ENCODE peak calls at places on chromosomes 3 and 15, in five cellular contexts. I is OCI-LY7; Y is spleen; M is CD8-positive, alpha-beta memory T cell; E is heart left ventricle. C is an unnamed sample. For H3K4me1, the result is how much of the 10 kb centered on the place peaks cover.

GRCh38 chr15:81897011-81897677 is 148.7 kb downstream of the MEX3B start:
- DNase-seq in I (no peak), Y (no peak), M (no peak), E (no peak), C (no peak)

GRCh38 chr15:29103825-29104565 is 165.6 kb downstream of the NSMCE3 start:
- DNase-seq in I (peak), Y (peak), M (peak), E (peak), C (no peak)

GRCh38 chr15:22839046-22839705 is 710 bp downstream of the NIPA2 start:
- DNase-seq in I (peak), Y (no peak), M (no peak), E (no peak), C (no peak)

GRCh38 chr3:151345854-151346253 is 16.5 kb upstream of the P2RY13 start:
- DNase-seq in I (no peak), Y (no peak), M (no peak), E (no peak), C (no peak)

GRCh38 chr3:71103430-71103881 is 480.1 kb downstream of the FOXP1 start:
- DNase-seq in I (no peak), Y (no peak), M (no peak), E (peak), C (no peak)

GRCh38 chr3:161081675-161082462 is 23.3 kb downstream of the B3GALNT1 start:
- DNase-seq in I (no peak), Y (no peak), M (no peak), E (no peak), C (no peak)

GRCh38 chr15:33045066-33045810 is 149.3 kb downstream of the FMN1 start:
- DNase-seq in I (no peak), Y (no peak), M (no peak), E (no peak), C (no peak)

GRCh38 chr3:108493862-108494261 is 16.5 kb downstream of the MYH15 start:
- DNase-seq in I (no peak), Y (no peak), M (no peak), E (no peak), C (no peak)

GRCh38 chr3:177420643-177421042 is 223.4 kb upstream of the TBL1XR1 start:
- DNase-seq in I (no peak), Y (no peak), M (no peak), E (no peak), C (no peak)

GRCh38 chr3:150675587-150675986 is 28.1 kb downstream of the ERICH6 start:
- DNase-seq in I (peak), Y (no peak), M (no peak), E (no peak), C (no peak)

GRCh38 chr15:36802861-36803531 is 223.6 kb downstream of the CDIN1 start:
- DNase-seq in I (no peak), Y (no peak), M (no peak), E (no peak), C (no peak)

GRCh38 chr3:1469687-1470086 is 376.9 kb downstream of the CNTN6 start:
- DNase-seq in I (no peak), Y (no peak), M (no peak), E (no peak), C (no peak)

GRCh38 chr3:138381950-138382715 is 33.8 kb downstream of the MRAS start:
- DNase-seq in I (no peak), Y (no peak), M (no peak), E (peak), C (no peak)

GRCh38 chr3:147371771-147372340 is 34.5 kb downstream of the ZIC4 start:
- DNase-seq in I (no peak), Y (no peak), M (no peak), E (no peak), C (no peak)

GRCh38 chr15:50064674-50065073 is 54.4 kb downstream of the ATP8B4 start:
- DNase-seq in I (no peak), Y (no peak), M (no peak), E (no peak), C (no peak)

GRCh38 chr15:40238927-40239591 is at the start of gene PAK6:
- DNase-seq in I (peak), Y (no peak), M (no peak), E (no peak), C (no peak)

GRCh38 chr3:83039422-83039821 is 1278.0 kb upstream of the GBE1 start:
- DNase-seq in I (no peak), Y (no peak), M (no peak), E (no peak), C (no peak)

GRCh38 chr15:93719941-93720351 is 511.4 kb upstream of the MCTP2 start:
- DNase-seq in I (no peak), Y (no peak), M (no peak), E (no peak), C (no peak)

GRCh38 chr15:31278544-31279220 is 48.0 kb upstream of the KLF13 start:
- DNase-seq in I (no peak), Y (peak), M (no peak), E (no peak), C (no peak)

GRCh38 chr3:56183529-56183928 is 284.7 kb downstream of the ERC2 start:
- DNase-seq in I (no peak), Y (no peak), M (no peak), E (no peak), C (no peak)

GRCh38 chr15:77739591-77740378 is 107.1 kb upstream of the LINGO1 start:
- DNase-seq in I (no peak), Y (no peak), M (no peak), E (no peak), C (no peak)

GRCh38 chr15:79248183-79248582 is 34.3 kb upstream of the ANKRD34C start:
- DNase-seq in I (no peak), Y (no peak), M (no peak), E (no peak), C (no peak)

GRCh38 chr3:105846809-105847208 is 22.0 kb downstream of the CBLB start:
- DNase-seq in I (no peak), Y (no peak), M (no peak), E (no peak), C (no peak)

GRCh38 chr15:26126070-26126469 is 262.9 kb upstream of the ATP10A start:
- DNase-seq in I (no peak), Y (no peak), M (no peak), E (no peak), C (no peak)

GRCh38 chr15:90419738-90420487 is 31.9 kb downstream of the IQGAP1 start:
- DNase-seq in I (no peak), Y (no peak), M (no peak), E (no peak), C (no peak)

GRCh38 chr3:46186856-46187700 is 21.0 kb downstream of the CCR1 start:
- DNase-seq in I (peak), Y (no peak), M (no peak), E (no peak), C (no peak)
- H3K4me1 ChIP-seq in I (under half), Y (under half), M (under half), E (under half), C (under half)

DNA sequence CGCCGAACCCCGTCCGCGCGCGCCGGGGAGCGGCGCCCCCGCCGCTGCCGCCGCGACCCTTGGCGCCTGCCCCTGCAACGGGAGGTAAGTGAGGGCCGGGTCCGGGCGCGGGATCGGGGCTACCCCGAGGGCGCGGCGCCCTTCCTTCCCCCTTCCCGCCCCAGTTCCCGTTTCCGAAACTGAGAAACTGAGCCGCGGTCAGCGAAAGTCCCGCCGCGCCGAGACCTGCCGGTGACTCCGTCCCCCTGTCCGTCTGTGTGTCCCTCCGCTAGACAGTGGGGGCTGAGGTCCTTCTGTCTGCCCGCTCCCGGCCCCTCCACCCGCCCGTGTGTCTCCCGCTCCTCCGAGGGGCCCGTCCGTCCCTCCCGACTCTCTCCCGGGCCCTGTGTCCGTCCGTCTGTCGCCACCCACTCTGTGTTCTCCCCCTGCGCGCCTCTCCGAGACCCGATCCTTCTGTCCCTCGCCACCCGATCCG is 373 bp downstream of the PRKCD start:
- DNase-seq in I (peak), Y (peak), M (no peak), E (peak), C (no peak)
- H3K4me1 ChIP-seq in I (half or more), Y (half or more), M (under half), E (half or more), C (under half)

DNA sequence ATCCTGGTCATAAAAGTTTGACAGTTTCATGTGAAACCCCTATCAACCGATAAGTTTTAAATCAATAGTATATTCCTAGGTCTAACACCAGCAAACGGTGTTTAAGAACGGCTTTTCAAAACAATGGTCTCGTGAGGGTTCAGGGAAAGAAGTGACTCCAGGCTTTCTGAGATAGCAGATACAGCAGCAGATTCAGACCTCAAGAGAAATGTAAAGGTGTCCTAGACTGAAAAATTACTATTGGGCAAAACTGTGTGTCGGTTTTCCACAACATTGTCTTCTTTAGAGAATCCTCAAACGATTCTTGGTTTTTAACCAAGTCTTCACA is 1.3 kb downstream of the SETD2 start:
- DNase-seq in I (no peak), Y (no peak), M (no peak), E (no peak), C (no peak)
- H3K4me1 ChIP-seq in I (half or more), Y (half or more), M (half or more), E (half or more), C (under half)

DNA sequence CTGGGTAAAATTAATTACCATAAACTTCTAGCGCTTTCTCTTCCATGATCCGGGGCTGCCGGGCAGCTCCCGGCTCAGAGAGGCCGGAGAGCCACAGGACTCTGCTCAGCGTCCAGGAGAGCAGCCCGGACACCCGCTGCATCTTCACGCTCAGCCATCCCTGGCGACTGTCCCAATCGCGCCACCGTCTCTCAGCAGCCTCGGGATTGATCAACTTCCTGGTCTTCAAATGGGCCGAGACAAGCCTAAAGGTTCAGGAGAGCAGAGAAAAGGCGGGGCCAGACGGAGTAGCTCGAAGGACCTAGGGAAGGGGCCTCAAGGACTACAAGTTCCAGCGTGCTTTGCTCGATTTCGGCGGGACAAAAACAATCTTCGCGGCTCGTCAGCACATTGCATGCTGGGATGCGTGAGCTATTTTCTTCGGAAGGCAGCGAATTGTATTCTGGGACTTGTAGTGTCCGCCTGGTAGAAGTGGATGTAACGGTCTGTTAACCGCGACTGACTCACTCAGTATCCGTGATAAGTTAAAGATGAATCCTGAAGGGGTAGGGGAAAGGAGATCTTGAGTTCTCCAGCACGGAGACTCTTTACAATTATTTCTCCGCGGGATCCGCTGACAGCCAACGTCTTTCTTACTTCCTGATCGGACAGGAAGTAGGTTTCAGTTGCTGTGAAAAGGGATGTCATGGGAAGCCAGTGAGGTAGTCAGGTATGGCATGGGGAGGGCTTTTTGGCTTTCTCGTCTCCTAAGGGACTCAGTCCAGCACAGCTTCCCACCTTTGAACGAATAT is at the start of gene CIAO2A:
- DNase-seq in I (peak), Y (peak), M (peak), E (peak), C (peak)
- H3K4me1 ChIP-seq in I (half or more), Y (half or more), M (under half), E (half or more), C (under half)

C was measured in esophagus squamous epithelium.